ENCODE peak calls at places on chromosomes 3 and 15, in seven cellular contexts. One of them, this sample, is unnamed.
A peak's percentile ranks its signal among the peaks of the same experiment; 100 is the strongest.

GRCh38 chr3:64143399-64144130 is 81.7 kb downstream of the PRICKLE2 start:
- DNase-seq in sigmoid colon: no peak
- DNase-seq in spleen: no peak
- DNase-seq in uterus: peak; percentile 26
- DNase-seq in IMR-90: peak; percentile 75
- DNase-seq in thyroid gland: no peak
- DNase-seq in NB4: no peak
- DNase-seq in this sample: no peak

GRCh38 chr15:76976572-76977270 is 18.2 kb upstream of the PSTPIP1 start:
- DNase-seq in NB4: peak; percentile 58
- DNase-seq in IMR-90: no peak
- DNase-seq in sigmoid colon: no peak
- DNase-seq in thyroid gland: no peak
- DNase-seq in spleen: no peak
- DNase-seq in uterus: no peak
- DNase-seq in this sample: no peak

GRCh38 chr3:130627143-130627849 is 110.3 kb downstream of the COL6A6 start:
- DNase-seq in IMR-90: no peak
- DNase-seq in spleen: no peak
- DNase-seq in sigmoid colon: no peak
- DNase-seq in NB4: no peak
- DNase-seq in thyroid gland: peak; percentile 25
- DNase-seq in uterus: no peak
- DNase-seq in this sample: no peak

GRCh38 chr15:81749667-81750360 is 296.0 kb downstream of the MEX3B start:
- DNase-seq in uterus: no peak
- DNase-seq in IMR-90: no peak
- DNase-seq in sigmoid colon: no peak
- DNase-seq in spleen: no peak
- DNase-seq in thyroid gland: peak; percentile 1
- DNase-seq in NB4: no peak
- DNase-seq in this sample: no peak

GRCh38 chr3:155232605-155233004 is 60.9 kb downstream of the STRIT1 start:
- DNase-seq in spleen: no peak
- DNase-seq in uterus: peak; percentile 47
- DNase-seq in IMR-90: peak; percentile 92
- DNase-seq in sigmoid colon: peak; percentile 86
- DNase-seq in thyroid gland: peak; percentile 23
- DNase-seq in NB4: no peak
- DNase-seq in this sample: no peak

GRCh38 chr15:68366314-68366713 is 65.6 kb downstream of the ITGA11 start:
- DNase-seq in sigmoid colon: no peak
- DNase-seq in uterus: no peak
- DNase-seq in thyroid gland: peak; percentile 27
- DNase-seq in NB4: peak; percentile 55
- DNase-seq in spleen: no peak
- DNase-seq in IMR-90: no peak
- DNase-seq in this sample: no peak

GRCh38 chr3:50275996-50276761 is 2.7 kb upstream of the LSMEM2 start:
- DNase-seq in uterus: peak; percentile 19
- DNase-seq in thyroid gland: no peak
- DNase-seq in spleen: no peak
- DNase-seq in IMR-90: no peak
- DNase-seq in NB4: no peak
- DNase-seq in sigmoid colon: no peak
- DNase-seq in this sample: peak; percentile 36

GRCh38 chr3:167978486-167978885 is 117.2 kb downstream of the GOLIM4 start:
- DNase-seq in uterus: no peak
- DNase-seq in thyroid gland: no peak
- DNase-seq in spleen: no peak
- DNase-seq in sigmoid colon: no peak
- DNase-seq in IMR-90: no peak
- DNase-seq in NB4: no peak
- DNase-seq in this sample: no peak

GRCh38 chr3:143998266-143998665 is 26.6 kb downstream of the DIPK2A start:
- DNase-seq in spleen: no peak
- DNase-seq in IMR-90: peak; percentile 72
- DNase-seq in sigmoid colon: no peak
- DNase-seq in NB4: peak; percentile 87
- DNase-seq in uterus: no peak
- DNase-seq in thyroid gland: no peak
- DNase-seq in this sample: no peak

GRCh38 chr3:115632026-115632425 is 8.7 kb downstream of the GAP43 start:
- DNase-seq in spleen: no peak
- DNase-seq in uterus: no peak
- DNase-seq in thyroid gland: no peak
- DNase-seq in NB4: no peak
- DNase-seq in sigmoid colon: no peak
- DNase-seq in IMR-90: no peak
- DNase-seq in this sample: no peak

GRCh38 chr3:65575376-65575840 is 463.3 kb downstream of the MAGI1 start:
- DNase-seq in sigmoid colon: no peak
- DNase-seq in thyroid gland: no peak
- DNase-seq in IMR-90: peak; percentile 98
- DNase-seq in uterus: no peak
- DNase-seq in NB4: no peak
- DNase-seq in spleen: no peak
- DNase-seq in this sample: no peak

DNA sequence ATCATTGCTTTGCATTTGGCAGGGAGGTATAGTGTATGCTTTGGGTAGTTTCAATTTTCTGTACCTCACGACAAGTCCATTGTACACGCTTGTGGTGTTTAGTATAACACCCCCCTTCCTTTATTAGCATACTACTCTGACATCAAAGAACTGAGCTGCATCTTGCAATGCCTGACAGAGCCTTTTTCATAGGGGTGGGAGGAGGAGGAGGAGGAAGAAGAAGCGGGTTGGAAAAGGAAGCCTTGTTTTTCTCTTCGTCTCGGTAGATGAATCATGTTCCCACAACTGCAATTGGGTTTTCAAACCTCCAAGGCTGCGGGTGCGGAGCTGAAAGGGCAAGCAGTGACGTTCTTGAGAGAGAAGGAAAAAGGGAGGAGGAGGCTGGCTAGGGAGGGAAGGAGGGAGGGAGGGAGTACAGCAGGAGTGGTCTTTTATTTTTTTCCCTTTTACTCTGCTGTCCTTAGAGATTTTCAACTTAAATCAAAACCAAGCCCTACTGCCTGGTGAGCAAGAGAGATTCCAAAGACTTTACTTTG is 175.7 kb downstream of the KLHL25 start:
- DNase-seq in spleen: no peak
- DNase-seq in NB4: peak; percentile 82
- DNase-seq in thyroid gland: no peak
- DNase-seq in uterus: peak; percentile 92
- DNase-seq in sigmoid colon: peak; percentile 92
- DNase-seq in IMR-90: peak; percentile 98
- DNase-seq in this sample: no peak
- TF ChIP-seq POLR2A in spleen: no peak
- TF ChIP-seq POLR2A in NB4: no peak
- TF ChIP-seq POLR2A in thyroid gland: peak; percentile 33
- TF ChIP-seq POLR2A in uterus: peak; percentile 69
- TF ChIP-seq POLR2A in sigmoid colon: peak; percentile 28
- TF ChIP-seq POLR2A in IMR-90: peak; percentile 51
- TF ChIP-seq POLR2A in this sample: no peak

GRCh38 chr15:90557147-90557546 is 27.4 kb downstream of the CRTC3 start:
- DNase-seq in sigmoid colon: no peak
- DNase-seq in IMR-90: peak; percentile 28
- DNase-seq in spleen: no peak
- DNase-seq in uterus: no peak
- DNase-seq in thyroid gland: no peak
- DNase-seq in NB4: no peak
- DNase-seq in this sample: no peak
- TF ChIP-seq POLR2A in sigmoid colon: no peak
- TF ChIP-seq POLR2A in IMR-90: no peak
- TF ChIP-seq POLR2A in spleen: no peak
- TF ChIP-seq POLR2A in uterus: no peak
- TF ChIP-seq POLR2A in thyroid gland: no peak
- TF ChIP-seq POLR2A in NB4: no peak
- TF ChIP-seq POLR2A in this sample: no peak

GRCh38 chr3:194886836-194887235 is 201.2 kb downstream of the FAM43A start:
- DNase-seq in spleen: no peak
- DNase-seq in NB4: no peak
- DNase-seq in uterus: no peak
- DNase-seq in sigmoid colon: no peak
- DNase-seq in thyroid gland: no peak
- DNase-seq in IMR-90: no peak
- DNase-seq in this sample: no peak

GRCh38 chr3:194888916-194889315 is 203.2 kb downstream of the FAM43A start:
- DNase-seq in uterus: no peak
- DNase-seq in spleen: no peak
- DNase-seq in sigmoid colon: no peak
- DNase-seq in IMR-90: no peak
- DNase-seq in thyroid gland: no peak
- DNase-seq in NB4: no peak
- DNase-seq in this sample: no peak

GRCh38 chr3:194885766-194886165 is 200.1 kb downstream of the FAM43A start:
- DNase-seq in spleen: no peak
- DNase-seq in thyroid gland: no peak
- DNase-seq in NB4: no peak
- DNase-seq in sigmoid colon: no peak
- DNase-seq in uterus: no peak
- DNase-seq in IMR-90: no peak
- DNase-seq in this sample: no peak

GRCh38 chr3:194880940-194881925 is 195.6 kb downstream of the FAM43A start:
- DNase-seq in IMR-90: no peak
- DNase-seq in thyroid gland: no peak
- DNase-seq in spleen: no peak
- DNase-seq in NB4: peak; percentile 74
- DNase-seq in sigmoid colon: no peak
- DNase-seq in uterus: no peak
- DNase-seq in this sample: no peak

DNA sequence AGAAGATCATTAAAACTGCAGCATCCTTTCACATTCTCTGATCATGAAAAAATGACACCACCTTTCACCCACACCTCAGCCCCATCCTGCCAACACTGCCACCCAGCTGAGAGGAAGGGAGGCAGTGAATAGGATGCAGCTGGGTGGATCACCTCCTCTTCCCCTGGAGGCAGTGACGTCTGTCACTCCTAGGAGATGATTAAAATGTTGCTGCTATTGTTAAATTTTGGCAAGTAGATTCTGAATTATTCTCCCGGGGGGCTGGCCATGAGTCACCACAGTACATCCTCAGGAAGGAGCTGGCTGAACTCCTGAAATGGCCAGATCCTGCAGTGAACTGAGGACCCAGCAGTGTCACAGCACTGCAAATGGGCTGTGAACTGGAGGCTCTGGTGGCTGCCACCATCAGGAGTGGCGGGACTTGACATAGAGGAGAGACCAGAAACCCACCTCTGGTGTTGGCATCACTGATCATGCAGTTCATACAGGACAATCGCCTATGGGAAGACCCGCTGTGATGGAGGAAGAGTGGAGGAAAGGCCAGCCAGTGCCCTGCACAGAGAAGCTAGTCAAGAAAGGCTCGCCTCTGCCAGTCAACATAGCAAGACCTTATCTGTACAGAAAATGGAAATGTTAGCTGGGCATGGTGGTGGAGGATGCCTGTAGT is 199.1 kb downstream of the FAM43A start:
- DNase-seq in IMR-90: no peak
- DNase-seq in sigmoid colon: no peak
- DNase-seq in spleen: no peak
- DNase-seq in NB4: peak; percentile 21
- DNase-seq in uterus: no peak
- DNase-seq in thyroid gland: peak; percentile 17
- DNase-seq in this sample: no peak
- TF ChIP-seq POLR2A in IMR-90: no peak
- TF ChIP-seq POLR2A in sigmoid colon: no peak
- TF ChIP-seq POLR2A in spleen: no peak
- TF ChIP-seq POLR2A in NB4: no peak
- TF ChIP-seq POLR2A in uterus: no peak
- TF ChIP-seq POLR2A in thyroid gland: no peak
- TF ChIP-seq POLR2A in this sample: no peak

GRCh38 chr3:48695113-48695753 is 9.5 kb upstream of the NCKIPSD start:
- DNase-seq in thyroid gland: peak; percentile 8
- DNase-seq in sigmoid colon: peak; percentile 90
- DNase-seq in uterus: peak; percentile 94
- DNase-seq in NB4: no peak
- DNase-seq in IMR-90: peak; percentile 45
- DNase-seq in spleen: peak; percentile 66
- DNase-seq in this sample: no peak
- TF ChIP-seq POLR2A in thyroid gland: no peak
- TF ChIP-seq POLR2A in sigmoid colon: no peak
- TF ChIP-seq POLR2A in uterus: peak; percentile 64
- TF ChIP-seq POLR2A in NB4: no peak
- TF ChIP-seq POLR2A in IMR-90: no peak
- TF ChIP-seq POLR2A in spleen: no peak
- TF ChIP-seq POLR2A in this sample: no peak